ENCODE peak calls at places on chromosomes 11 and 22, in five cellular contexts. One of them, this sample, is unnamed.
A peak's percentile ranks its signal among the peaks of the same experiment; 100 is the strongest.

GRCh38 chr11:114984611-114985163 is 306.4 kb downstream of the NXPE2 start:
- DNase-seq in upper lobe of right lung: no peak
- DNase-seq in HCT116: no peak
- DNase-seq in neural progenitor cell: no peak
- DNase-seq in ovary: no peak
- DNase-seq in this sample: no peak

GRCh38 chr22:39932166-39932565 is 28.0 kb upstream of the TMA7B start:
- DNase-seq in upper lobe of right lung: no peak
- DNase-seq in HCT116: no peak
- DNase-seq in neural progenitor cell: no peak
- DNase-seq in ovary: no peak
- DNase-seq in this sample: no peak

GRCh38 chr22:42991010-42991651 is 23.8 kb downstream of the PACSIN2 start:
- DNase-seq in upper lobe of right lung: no peak
- DNase-seq in HCT116: no peak
- DNase-seq in neural progenitor cell: no peak
- DNase-seq in ovary: no peak
- DNase-seq in this sample: no peak

GRCh38 chr22:37162221-37163095 is 12.7 kb upstream of the IL2RB start:
- DNase-seq in upper lobe of right lung: no peak
- DNase-seq in HCT116: no peak
- DNase-seq in neural progenitor cell: no peak
- DNase-seq in ovary: no peak
- DNase-seq in this sample: no peak

GRCh38 chr11:102559839-102560238 is 29.3 kb upstream of the MMP7 start:
- DNase-seq in upper lobe of right lung: no peak
- DNase-seq in HCT116: no peak
- DNase-seq in neural progenitor cell: no peak
- DNase-seq in ovary: no peak
- DNase-seq in this sample: no peak

GRCh38 chr11:57231539-57232253 is 5.4 kb downstream of the APLNR start:
- DNase-seq in upper lobe of right lung: no peak
- DNase-seq in HCT116: no peak
- DNase-seq in neural progenitor cell: no peak
- DNase-seq in ovary: no peak
- DNase-seq in this sample: no peak

GRCh38 chr22:45896961-45897538 is 79.9 kb downstream of the WNT7B start:
- DNase-seq in upper lobe of right lung: peak; percentile 48
- DNase-seq in HCT116: no peak
- DNase-seq in neural progenitor cell: no peak
- DNase-seq in ovary: peak; percentile 2
- DNase-seq in this sample: no peak

GRCh38 chr11:123707606-123708205 is 33.8 kb downstream of the ZNF202 start:
- DNase-seq in upper lobe of right lung: no peak
- DNase-seq in HCT116: peak; percentile 57
- DNase-seq in neural progenitor cell: peak; percentile 79
- DNase-seq in ovary: peak; percentile 32
- DNase-seq in this sample: peak; percentile 67

GRCh38 chr22:21652010-21652546 is 10.0 kb downstream of the SDF2L1 start:
- DNase-seq in upper lobe of right lung: peak; percentile 94
- DNase-seq in HCT116: peak; percentile 55
- DNase-seq in neural progenitor cell: peak; percentile 96
- DNase-seq in ovary: peak; percentile 79
- DNase-seq in this sample: no peak

GRCh38 chr11:105486929-105487328 is 122.9 kb upstream of the GRIA4 start:
- DNase-seq in upper lobe of right lung: no peak
- DNase-seq in HCT116: no peak
- DNase-seq in neural progenitor cell: no peak
- DNase-seq in ovary: no peak
- DNase-seq in this sample: no peak

GRCh38 chr11:86473991-86474833 is 99.5 kb downstream of the CCDC81 start:
- DNase-seq in upper lobe of right lung: no peak
- DNase-seq in HCT116: no peak
- DNase-seq in neural progenitor cell: no peak
- DNase-seq in ovary: no peak
- DNase-seq in this sample: no peak

GRCh38 chr22:49677495-49677889 is 150.2 kb downstream of the BRD1 start:
- DNase-seq in upper lobe of right lung: no peak
- DNase-seq in HCT116: no peak
- DNase-seq in neural progenitor cell: no peak
- DNase-seq in ovary: no peak
- DNase-seq in this sample: no peak

GRCh38 chr11:73157141-73158010 is 15.3 kb upstream of the FCHSD2 start:
- DNase-seq in upper lobe of right lung: peak; percentile 68
- DNase-seq in HCT116: no peak
- DNase-seq in neural progenitor cell: no peak
- DNase-seq in ovary: peak; percentile 51
- DNase-seq in this sample: no peak

GRCh38 chr11:72782081-72782920 is 11.5 kb downstream of the STARD10 start:
- DNase-seq in upper lobe of right lung: no peak
- DNase-seq in HCT116: no peak
- DNase-seq in neural progenitor cell: peak; percentile 45
- DNase-seq in ovary: peak; percentile 34
- DNase-seq in this sample: no peak

GRCh38 chr11:123545726-123546125 is 108.7 kb downstream of the SCN3B start:
- DNase-seq in upper lobe of right lung: no peak
- DNase-seq in HCT116: no peak
- DNase-seq in neural progenitor cell: peak; percentile 31
- DNase-seq in ovary: no peak
- DNase-seq in this sample: no peak

GRCh38 chr11:71977743-71978418 is 20.8 kb upstream of the IL18BP start:
- DNase-seq in upper lobe of right lung: no peak
- DNase-seq in HCT116: peak; percentile 15
- DNase-seq in neural progenitor cell: peak; percentile 47
- DNase-seq in ovary: peak; percentile 55
- DNase-seq in this sample: peak; percentile 4

GRCh38 chr22:44172370-44173108 is 8.2 kb upstream of the PARVG start:
- DNase-seq in upper lobe of right lung: peak; percentile 90
- DNase-seq in HCT116: no peak
- DNase-seq in neural progenitor cell: peak; percentile 48
- DNase-seq in ovary: no peak
- DNase-seq in this sample: no peak

GRCh38 chr11:102470257-102470656 is 17.7 kb upstream of the TMEM123 start:
- DNase-seq in upper lobe of right lung: no peak
- DNase-seq in HCT116: no peak
- DNase-seq in neural progenitor cell: no peak
- DNase-seq in ovary: no peak
- DNase-seq in this sample: no peak

GRCh38 chr22:41565403-41566054 is 4.7 kb downstream of the CSDC2 start:
- DNase-seq in upper lobe of right lung: no peak
- DNase-seq in HCT116: peak; percentile 61
- DNase-seq in neural progenitor cell: no peak
- DNase-seq in ovary: peak; percentile 78
- DNase-seq in this sample: no peak

GRCh38 chr22:44436656-44437492 is 61.2 kb downstream of the RTL6 start:
- DNase-seq in upper lobe of right lung: peak; percentile 45
- DNase-seq in HCT116: no peak
- DNase-seq in neural progenitor cell: no peak
- DNase-seq in ovary: no peak
- DNase-seq in this sample: no peak

GRCh38 chr11:128786507-128786906 is 80.6 kb downstream of the KCNJ1 start:
- DNase-seq in upper lobe of right lung: no peak
- DNase-seq in HCT116: no peak
- DNase-seq in neural progenitor cell: peak; percentile 25
- DNase-seq in ovary: no peak
- DNase-seq in this sample: no peak

GRCh38 chr11:70491696-70492472 is 93.6 kb downstream of the CTTN start:
- DNase-seq in upper lobe of right lung: peak; percentile 57
- DNase-seq in HCT116: no peak
- DNase-seq in neural progenitor cell: no peak
- DNase-seq in ovary: peak; percentile 3
- DNase-seq in this sample: no peak

GRCh38 chr11:13030857-13031256 is 21.7 kb downstream of the RASSF10 start:
- DNase-seq in upper lobe of right lung: peak; percentile 73
- DNase-seq in HCT116: no peak
- DNase-seq in neural progenitor cell: no peak
- DNase-seq in ovary: no peak
- DNase-seq in this sample: no peak

GRCh38 chr22:46149493-46149997 is 781 bp upstream of the PPARA start:
- DNase-seq in upper lobe of right lung: peak; percentile 87
- DNase-seq in HCT116: no peak
- DNase-seq in neural progenitor cell: peak; percentile 78
- DNase-seq in ovary: peak; percentile 77
- DNase-seq in this sample: no peak

GRCh38 chr11:111260761-111261160 is 15.2 kb downstream of the POU2AF2 start:
- DNase-seq in upper lobe of right lung: no peak
- DNase-seq in HCT116: no peak
- DNase-seq in neural progenitor cell: no peak
- DNase-seq in ovary: no peak
- DNase-seq in this sample: no peak
- H3K4me1 ChIP-seq in upper lobe of right lung: no peaks in the 10 kb centered on the region
- H3K4me1 ChIP-seq in HCT116: no peaks in the 10 kb centered on the region
- H3K4me1 ChIP-seq in neural progenitor cell: no peaks in the 10 kb centered on the region
- H3K4me1 ChIP-seq in ovary: no peaks in the 10 kb centered on the region
- H3K4me1 ChIP-seq in this sample: no peaks in the 10 kb centered on the region

GRCh38 chr11:44740967-44741366 is 14.2 kb downstream of the TSPAN18 start:
- DNase-seq in upper lobe of right lung: no peak
- DNase-seq in HCT116: no peak
- DNase-seq in neural progenitor cell: no peak
- DNase-seq in ovary: no peak
- DNase-seq in this sample: no peak

GRCh38 chr11:44742470-44742869 is 15.7 kb downstream of the TSPAN18 start:
- DNase-seq in upper lobe of right lung: no peak
- DNase-seq in HCT116: no peak
- DNase-seq in neural progenitor cell: no peak
- DNase-seq in ovary: no peak
- DNase-seq in this sample: no peak

GRCh38 chr11:44743326-44743725 is 16.6 kb downstream of the TSPAN18 start:
- DNase-seq in upper lobe of right lung: peak; percentile 43
- DNase-seq in HCT116: no peak
- DNase-seq in neural progenitor cell: no peak
- DNase-seq in ovary: no peak
- DNase-seq in this sample: no peak

GRCh38 chr11:44744160-44744559 is 17.4 kb downstream of the TSPAN18 start:
- DNase-seq in upper lobe of right lung: peak; percentile 0
- DNase-seq in HCT116: no peak
- DNase-seq in neural progenitor cell: no peak
- DNase-seq in ovary: no peak
- DNase-seq in this sample: no peak

DNA sequence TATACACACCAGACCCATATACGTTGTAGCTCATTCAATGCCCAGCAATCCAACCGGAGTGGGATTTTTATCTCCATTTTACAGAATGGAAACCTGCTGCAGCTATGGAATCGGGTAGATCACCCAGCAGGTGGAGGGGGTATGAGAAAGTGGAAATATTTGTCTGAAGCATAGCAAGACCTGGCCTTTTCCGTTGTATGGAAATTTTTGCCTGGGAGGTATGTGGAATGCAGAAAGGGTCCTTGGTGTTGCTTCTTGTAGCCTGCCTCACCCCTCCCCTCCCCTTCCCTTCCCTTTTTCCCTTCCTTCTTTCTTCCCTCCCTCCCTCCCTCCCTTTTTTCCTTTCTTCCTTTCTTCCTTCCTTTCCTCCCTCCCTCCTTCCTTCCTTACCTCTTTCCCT is 15.2 kb downstream of the TSPAN18 start:
- DNase-seq in upper lobe of right lung: no peak
- DNase-seq in HCT116: no peak
- DNase-seq in neural progenitor cell: no peak
- DNase-seq in ovary: no peak
- DNase-seq in this sample: no peak
- H3K36me3 ChIP-seq in upper lobe of right lung: no peaks in the 10 kb centered on the region
- H3K36me3 ChIP-seq in HCT116: no peaks in the 10 kb centered on the region
- H3K36me3 ChIP-seq in neural progenitor cell: no peaks in the 10 kb centered on the region
- H3K36me3 ChIP-seq in ovary: no peaks in the 10 kb centered on the region
- H3K36me3 ChIP-seq in this sample: no peaks in the 10 kb centered on the region

GRCh38 chr11:8061555-8062428 is 19.2 kb upstream of the TUB start:
- DNase-seq in upper lobe of right lung: no peak
- DNase-seq in HCT116: no peak
- DNase-seq in neural progenitor cell: no peak
- DNase-seq in ovary: no peak
- DNase-seq in this sample: no peak

GRCh38 chr11:8065031-8065430 is 16.0 kb upstream of the TUB start:
- DNase-seq in upper lobe of right lung: no peak
- DNase-seq in HCT116: no peak
- DNase-seq in neural progenitor cell: no peak
- DNase-seq in ovary: no peak
- DNase-seq in this sample: no peak

GRCh38 chr11:8063319-8063718 is 17.7 kb upstream of the TUB start:
- DNase-seq in upper lobe of right lung: no peak
- DNase-seq in HCT116: no peak
- DNase-seq in neural progenitor cell: no peak
- DNase-seq in ovary: no peak
- DNase-seq in this sample: no peak

GRCh38 chr11:8060801-8061554 is 20.0 kb upstream of the TUB start:
- DNase-seq in upper lobe of right lung: no peak
- DNase-seq in HCT116: no peak
- DNase-seq in neural progenitor cell: no peak
- DNase-seq in ovary: no peak
- DNase-seq in this sample: no peak

DNA sequence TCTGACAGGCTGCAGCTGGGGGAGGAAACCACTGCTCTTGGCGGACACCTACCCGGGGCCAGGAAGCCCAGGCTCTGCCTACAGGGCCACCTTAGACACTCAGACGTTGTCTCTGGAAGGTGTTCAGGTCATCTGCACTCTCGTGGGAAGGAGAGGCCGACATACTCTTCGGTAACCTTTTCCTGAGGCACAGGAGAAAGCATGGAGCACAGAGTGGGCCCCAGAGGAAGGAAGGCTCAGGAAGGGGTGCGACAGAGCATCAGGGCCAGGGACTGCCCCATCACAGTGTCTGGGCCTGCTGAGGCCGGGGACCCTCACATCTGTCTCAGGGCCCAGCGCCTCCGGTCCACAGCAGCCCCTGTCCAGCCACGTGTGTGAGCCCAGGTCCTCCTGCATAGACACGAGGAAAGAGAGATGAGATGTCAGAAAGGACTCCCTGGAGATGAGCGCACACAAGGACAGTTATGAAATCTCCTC is 18.2 kb upstream of the TUB start:
- DNase-seq in upper lobe of right lung: no peak
- DNase-seq in HCT116: no peak
- DNase-seq in neural progenitor cell: no peak
- DNase-seq in ovary: no peak
- DNase-seq in this sample: no peak
- H3K4me1 ChIP-seq in upper lobe of right lung: peaks cover 7% of the 10 kb centered on the region
- H3K4me1 ChIP-seq in HCT116: no peaks in the 10 kb centered on the region
- H3K4me1 ChIP-seq in neural progenitor cell: no peaks in the 10 kb centered on the region
- H3K4me1 ChIP-seq in ovary: peaks cover 8% of the 10 kb centered on the region
- H3K4me1 ChIP-seq in this sample: peaks cover 1% of the 10 kb centered on the region

GRCh38 chr11:8654503-8654902 is 28.0 kb downstream of the TRIM66 start:
- DNase-seq in upper lobe of right lung: no peak
- DNase-seq in HCT116: no peak
- DNase-seq in neural progenitor cell: no peak
- DNase-seq in ovary: no peak
- DNase-seq in this sample: no peak

GRCh38 chr11:8646873-8647272 is 35.6 kb downstream of the TRIM66 start:
- DNase-seq in upper lobe of right lung: no peak
- DNase-seq in HCT116: no peak
- DNase-seq in neural progenitor cell: no peak
- DNase-seq in ovary: no peak
- DNase-seq in this sample: no peak

GRCh38 chr11:8652140-8652539 is 30.3 kb downstream of the TRIM66 start:
- DNase-seq in upper lobe of right lung: no peak
- DNase-seq in HCT116: no peak
- DNase-seq in neural progenitor cell: no peak
- DNase-seq in ovary: no peak
- DNase-seq in this sample: no peak

GRCh38 chr11:8649361-8649760 is 33.1 kb downstream of the TRIM66 start:
- DNase-seq in upper lobe of right lung: no peak
- DNase-seq in HCT116: no peak
- DNase-seq in neural progenitor cell: no peak
- DNase-seq in ovary: no peak
- DNase-seq in this sample: no peak

GRCh38 chr11:8650401-8650990 is 32.0 kb downstream of the TRIM66 start:
- DNase-seq in upper lobe of right lung: no peak
- DNase-seq in HCT116: no peak
- DNase-seq in neural progenitor cell: no peak
- DNase-seq in ovary: no peak
- DNase-seq in this sample: no peak
- H3K36me3 ChIP-seq in upper lobe of right lung: peaks cover 32% of the 10 kb centered on the region
- H3K36me3 ChIP-seq in HCT116: peaks cover 29% of the 10 kb centered on the region
- H3K36me3 ChIP-seq in neural progenitor cell: no peaks in the 10 kb centered on the region
- H3K36me3 ChIP-seq in ovary: no peaks in the 10 kb centered on the region
- H3K36me3 ChIP-seq in this sample: no peaks in the 10 kb centered on the region

This sample was measured in iPS DF 6.9.